ENCODE peak calls at places on chromosomes 3 and 15, in seven cellular contexts. L is ELF-1, D is anterior cingulate cortex, Z is endothelial cell, R is cardiac muscle cell, V is hippocampal formation, G is NCI-H2081. F is an unnamed sample.

GRCh38 chr3:187694801-187695200 is 7.6 kb downstream of the RTP2 start:
- DNase-seq in G (no peak), D (no peak), R (no peak), L (no peak), Z (no peak), V (no peak), F (no peak)

GRCh38 chr15:80777137-80777536 is 2.0 kb upstream of the CEMIP start:
- DNase-seq in L (no peak), R (no peak), D (no peak), V (no peak), G (no peak), Z (no peak), F (no peak)

GRCh38 chr15:62119224-62119925 is 45.7 kb downstream of the C2CD4B start:
- DNase-seq in D (no peak), Z (no peak), V (no peak), R (no peak), L (no peak), G (no peak), F (no peak)

GRCh38 chr15:85095566-85095965 is 113.9 kb downstream of the PDE8A start:
- DNase-seq in L (no peak), R (no peak), D (no peak), Z (no peak), G (no peak), V (no peak), F (no peak)

GRCh38 chr3:146209371-146209770 is 41.5 kb downstream of the PLSCR4 start:
- DNase-seq in Z (no peak), V (no peak), G (no peak), L (no peak), D (no peak), R (no peak), F (no peak)

GRCh38 chr3:154176036-154176435 is 54.8 kb downstream of the ARHGEF26 start:
- DNase-seq in L (no peak), R (no peak), Z (no peak), D (no peak), G (no peak), V (no peak), F (no peak)

GRCh38 chr15:49864251-49864650 is 243.4 kb downstream of the DTWD1 start:
- DNase-seq in G (no peak), Z (no peak), L (no peak), V (no peak), R (no peak), D (no peak), F (no peak)

GRCh38 chr15:70303981-70304380 is 206.3 kb upstream of the TLE3 start:
- DNase-seq in D (no peak), G (no peak), V (no peak), L (no peak), R (no peak), Z (no peak), F (no peak)

F was measured in posterior cingulate gyrus.